ENCODE peak calls at places on chromosome 21, in four cellular contexts. R is CD4-positive, alpha-beta memory T cell; E is fibroblast of lung; D is HL-60. L is an unnamed sample.

GRCh38 chr21:28221984-28222383 is 770.7 kb downstream of the LTN1 start:
- DNase-seq in R (no peak), E (no peak), D (no peak), L (no peak)

GRCh38 chr21:39087238-39087975 is 95.8 kb downstream of the PSMG1 start:
- DNase-seq in R (no peak), E (peak; percentile 24), D (no peak), L (no peak)

GRCh38 chr21:14116080-14116481 is 94.7 kb downstream of the LIPI start:
- DNase-seq in R (no peak), E (no peak), D (no peak), L (no peak)

GRCh38 chr21:34974162-34974981 is 74.7 kb downstream of the RUNX1 start:
- DNase-seq in R (peak; percentile 76), E (no peak), D (no peak), L (no peak)

GRCh38 chr21:45220106-45220505 is 67.6 kb downstream of the POFUT2 start:
- DNase-seq in R (no peak), E (no peak), D (no peak), L (no peak)

GRCh38 chr21:20997308-20997632 is 939 bp upstream of the NCAM2 start:
- DNase-seq in R (no peak), E (no peak), D (no peak), L (no peak)

GRCh38 chr21:28624626-28625025 is 368.1 kb downstream of the LTN1 start:
- DNase-seq in R (no peak), E (no peak), D (no peak), L (no peak)

GRCh38 chr21:22575165-22575584 is 1577.0 kb downstream of the NCAM2 start:
- DNase-seq in R (no peak), E (no peak), D (peak; percentile 28), L (peak; percentile 13)

GRCh38 chr21:44428281-44428942 is 26.9 kb upstream of the LRRC3 start:
- DNase-seq in R (peak; percentile 65), E (no peak), D (peak; percentile 50), L (peak; percentile 27)

GRCh38 chr21:40054403-40054802 is 187.2 kb downstream of the PCP4 start:
- DNase-seq in R (no peak), E (peak; percentile 36), D (no peak), L (no peak)

GRCh38 chr21:15365751-15366392 is 301.1 kb upstream of the NRIP1 start:
- DNase-seq in R (no peak), E (no peak), D (no peak), L (no peak)

GRCh38 chr21:35908311-35909078 is 151.8 kb downstream of the SETD4 start:
- DNase-seq in R (no peak), E (no peak), D (no peak), L (no peak)

GRCh38 chr21:46157396-46157986 is 2.1 kb upstream of the FTCD start:
- DNase-seq in R (no peak), E (no peak), D (no peak), L (peak; percentile 6)

GRCh38 chr21:34883501-34884271 is 165.4 kb downstream of the RUNX1 start:
- DNase-seq in R (no peak), E (no peak), D (no peak), L (no peak)

GRCh38 chr21:14686466-14687276 is 140.6 kb upstream of the SAMSN1 start:
- DNase-seq in R (no peak), E (peak; percentile 9), D (no peak), L (no peak)

GRCh38 chr21:25733859-25734653 is 648 bp downstream of the ATP5PF start:
- DNase-seq in R (no peak), E (peak; percentile 48), D (peak; percentile 23), L (no peak)

GRCh38 chr21:46482846-46483231 is 24.1 kb downstream of the DIP2A start:
- DNase-seq in R (no peak), E (no peak), D (no peak), L (no peak)

GRCh38 chr21:45535341-45536081 is 6.7 kb downstream of the SLC19A1 start:
- DNase-seq in R (no peak), E (no peak), D (peak; percentile 94), L (peak; percentile 61)

GRCh38 chr21:44012474-44013379 is 618 bp downstream of the TRAPPC10 start:
- DNase-seq in R (peak; percentile 75), E (peak; percentile 24), D (peak; percentile 76), L (peak; percentile 82)

GRCh38 chr21:15729674-15730483 is at the start of gene USP25:
- DNase-seq in R (peak; percentile 84), E (peak; percentile 67), D (peak; percentile 88), L (peak; percentile 88)

GRCh38 chr21:35578831-35579470 is 481.4 kb downstream of the SETD4 start:
- DNase-seq in R (no peak), E (peak; percentile 68), D (no peak), L (no peak)

GRCh38 chr21:44983421-44984206 is 43.8 kb downstream of the SLX9 start:
- DNase-seq in R (no peak), E (no peak), D (no peak), L (no peak)

GRCh38 chr21:34698270-34699015 is 29.6 kb downstream of the CLIC6 start:
- DNase-seq in R (no peak), E (peak; percentile 21), D (no peak), L (no peak)

GRCh38 chr21:42455196-42455595 is 40.8 kb downstream of the RSPH1 start:
- DNase-seq in R (no peak), E (no peak), D (peak; percentile 50), L (no peak)

GRCh38 chr21:42680429-42680828 is 27.0 kb downstream of the PDE9A start:
- DNase-seq in R (no peak), E (no peak), D (no peak), L (no peak)

GRCh38 chr21:16108561-16109070 is 378.8 kb downstream of the USP25 start:
- DNase-seq in R (no peak), E (peak; percentile 87), D (no peak), L (no peak)

GRCh38 chr21:44405091-44405947 is 50.0 kb upstream of the LRRC3 start:
- DNase-seq in R (no peak), E (no peak), D (no peak), L (no peak)

GRCh38 chr21:35461700-35462099 is 412.6 kb upstream of the RUNX1 start:
- DNase-seq in R (no peak), E (no peak), D (no peak), L (no peak)

DNA sequence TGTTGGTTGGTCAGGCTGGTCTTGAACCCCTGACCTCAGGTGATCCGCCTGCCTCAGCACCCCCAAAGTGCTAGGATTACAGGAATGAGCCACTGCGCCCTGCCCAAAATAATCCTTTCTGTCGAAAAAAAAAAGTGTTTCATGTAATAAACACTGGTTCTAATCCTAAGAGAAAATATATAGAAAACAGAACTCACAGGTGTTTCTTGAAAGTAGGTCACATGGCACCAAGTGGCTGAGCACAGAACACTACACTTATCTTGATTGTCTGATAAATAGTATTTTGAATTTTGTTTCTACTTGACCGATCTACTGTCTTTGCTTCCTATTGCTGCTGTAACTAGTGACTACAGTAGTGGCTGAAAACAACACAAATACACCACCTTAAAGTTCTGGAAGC is 87.6 kb upstream of the SOD1 start:
- DNase-seq in R (no peak), E (no peak), D (no peak), L (no peak)
- H3K27me3 ChIP-seq in R (no peaks in the 10 kb centered on the region), E (no peaks in the 10 kb centered on the region), D (no peaks in the 10 kb centered on the region), L (no peaks in the 10 kb centered on the region)

GRCh38 chr21:19256934-19257660 is 853.5 kb upstream of the TMPRSS15 start:
- DNase-seq in R (no peak), E (no peak), D (no peak), L (no peak)
- H3K27me3 ChIP-seq in R (no peaks in the 10 kb centered on the region), E (no peaks in the 10 kb centered on the region), D (no peaks in the 10 kb centered on the region), L (peaks cover 14% of the 10 kb centered on the region)

GRCh38 chr21:33477066-33477465 is 2.7 kb downstream of the TMEM50B start:
- DNase-seq in R (no peak), E (no peak), D (no peak), L (no peak)
- H3K27me3 ChIP-seq in R (no peaks in the 10 kb centered on the region), E (no peaks in the 10 kb centered on the region), D (no peaks in the 10 kb centered on the region), L (no peaks in the 10 kb centered on the region)

GRCh38 chr21:33042812-33043211 is 17.1 kb downstream of the OLIG2 start:
- DNase-seq in R (no peak), E (peak; percentile 93), D (no peak), L (no peak)

GRCh38 chr21:33041981-33042380 is 16.2 kb downstream of the OLIG2 start:
- DNase-seq in R (no peak), E (peak; percentile 52), D (no peak), L (no peak)

GRCh38 chr21:33036430-33037162 is 10.9 kb downstream of the OLIG2 start:
- DNase-seq in R (no peak), E (peak; percentile 75), D (peak; percentile 88), L (no peak)

GRCh38 chr21:33039542-33039941 is 13.8 kb downstream of the OLIG2 start:
- DNase-seq in R (no peak), E (no peak), D (no peak), L (peak; percentile 67)

GRCh38 chr21:33040215-33040614 is 14.5 kb downstream of the OLIG2 start:
- DNase-seq in R (no peak), E (no peak), D (no peak), L (no peak)
- H3K27me3 ChIP-seq in R (peaks cover 4% of the 10 kb centered on the region), E (no peaks in the 10 kb centered on the region), D (no peaks in the 10 kb centered on the region), L (no peaks in the 10 kb centered on the region)

DNA sequence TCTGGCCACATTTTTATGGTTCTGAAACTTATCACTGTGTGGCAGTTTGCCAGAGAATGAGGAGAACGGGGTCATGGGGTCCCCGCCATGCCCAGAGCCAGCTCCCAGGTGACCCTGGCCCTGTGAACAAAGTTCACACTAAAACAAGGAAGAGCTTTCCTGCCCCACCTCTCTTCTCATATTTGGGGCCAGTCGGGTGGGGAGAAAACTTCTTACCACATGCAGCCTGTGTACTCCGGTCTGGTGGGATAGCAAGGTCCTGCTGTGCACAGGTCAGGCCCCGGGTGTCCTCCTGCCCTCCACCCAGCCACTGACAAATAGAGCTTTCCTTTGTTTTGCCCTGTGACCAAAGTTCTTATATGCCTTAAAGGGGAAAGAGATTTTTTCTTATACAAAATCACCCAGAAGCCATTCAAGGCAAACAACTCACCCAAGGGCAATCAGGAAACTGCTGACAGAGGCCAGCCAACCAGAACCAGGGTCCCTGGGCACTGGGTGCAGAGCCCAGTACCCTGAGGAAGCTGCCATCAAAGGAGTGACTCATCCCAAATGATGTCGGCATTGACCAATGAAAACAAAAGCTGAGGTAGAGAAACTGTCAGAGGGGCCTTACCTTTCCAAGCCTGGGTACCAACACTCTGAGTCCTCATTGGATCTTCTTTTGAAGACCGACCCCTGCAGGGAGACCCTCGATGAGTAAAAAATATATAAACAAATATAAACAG is 53.6 kb downstream of the OLIG1 start:
- DNase-seq in R (no peak), E (no peak), D (no peak), L (no peak)
- H3K27me3 ChIP-seq in R (no peaks in the 10 kb centered on the region), E (peaks cover 4% of the 10 kb centered on the region), D (no peaks in the 10 kb centered on the region), L (no peaks in the 10 kb centered on the region)

GRCh38 chr21:41393876-41394465 is 32.1 kb upstream of the MX1 start:
- DNase-seq in R (no peak), E (no peak), D (no peak), L (no peak)

GRCh38 chr21:41398831-41399230 is 27.2 kb upstream of the MX1 start:
- DNase-seq in R (no peak), E (no peak), D (no peak), L (no peak)

GRCh38 chr21:41397416-41397815 is 28.6 kb upstream of the MX1 start:
- DNase-seq in R (no peak), E (no peak), D (peak; percentile 39), L (no peak)

GRCh38 chr21:41398251-41398650 is 27.8 kb upstream of the MX1 start:
- DNase-seq in R (no peak), E (no peak), D (no peak), L (no peak)

GRCh38 chr21:41396452-41397107 is 29.5 kb upstream of the MX1 start:
- DNase-seq in R (no peak), E (no peak), D (peak; percentile 92), L (no peak)
- H3K27me3 ChIP-seq in R (no peaks in the 10 kb centered on the region), E (no peaks in the 10 kb centered on the region), D (no peaks in the 10 kb centered on the region), L (no peaks in the 10 kb centered on the region)

L was measured in WERI-Rb-1.